ENCODE peak calls at places on chromosomes 13 and 19, in nine cellular contexts. H is neural crest cell, T is psoas muscle, C is brain microvascular endothelial cell, U is fibroblast of lung, S is upper lobe of right lung, D is heart right ventricle, K is BJ, P is left ventricle myocardium inferior. O is an unnamed sample.

GRCh38 chr13:30805603-30806011 is 70.3 kb downstream of the ALOX5AP start:
- DNase-seq in D (no peak), P (no peak), C (no peak), K (no peak), H (peak; percentile 54), T (no peak), S (no peak), U (peak; percentile 77), O (no peak)

GRCh38 chr13:88246239-88246638 is 575.1 kb downstream of the SLITRK5 start:
- DNase-seq in P (no peak), C (no peak), T (no peak), S (no peak), K (no peak), H (no peak), U (no peak), D (no peak), O (no peak)

GRCh38 chr19:40445945-40446784 is 2.0 kb upstream of the SERTAD3 start:
- DNase-seq in D (no peak), C (no peak), H (no peak), S (no peak), U (no peak), P (no peak), K (no peak), T (no peak), O (no peak)

GRCh38 chr13:33318744-33319143 is 33.2 kb upstream of the STARD13 start:
- DNase-seq in U (no peak), H (no peak), C (no peak), P (no peak), D (no peak), S (no peak), K (no peak), T (no peak), O (no peak)

GRCh38 chr13:23817833-23818232 is 71.4 kb downstream of the MIPEP start:
- DNase-seq in U (no peak), P (no peak), H (no peak), S (no peak), T (no peak), D (no peak), C (no peak), K (no peak), O (no peak)

GRCh38 chr19:29843180-29844051 is 31.6 kb downstream of the CCNE1 start:
- DNase-seq in P (peak; percentile 36), S (peak; percentile 68), T (peak; percentile 27), U (no peak), H (no peak), K (no peak), C (peak; percentile 1), D (peak; percentile 40), O (no peak)

GRCh38 chr13:23427342-23428182 is 5.9 kb downstream of the SACS start:
- DNase-seq in S (no peak), K (peak; percentile 78), H (no peak), U (peak; percentile 99), T (no peak), D (peak; percentile 13), P (no peak), C (peak; percentile 73), O (no peak)

GRCh38 chr19:2274937-2275535 is 6.9 kb downstream of the PEAK3 start:
- DNase-seq in U (peak; percentile 53), D (peak; percentile 68), K (no peak), C (peak; percentile 70), T (peak; percentile 69), S (peak; percentile 82), P (peak; percentile 64), H (peak; percentile 66), O (no peak)

GRCh38 chr19:15107056-15108010 is at the start of gene SYDE1:
- DNase-seq in T (peak; percentile 61), D (peak; percentile 68), U (peak; percentile 68), C (no peak), S (no peak), P (peak; percentile 56), H (peak; percentile 49), K (no peak), O (no peak)

GRCh38 chr13:33205804-33206221 is 79.7 kb downstream of the STARD13 start:
- DNase-seq in S (no peak), T (no peak), P (no peak), D (peak; percentile 39), K (no peak), C (peak; percentile 83), H (no peak), U (peak; percentile 44), O (no peak)

GRCh38 chr13:100208596-100208995 is 119.7 kb downstream of the PCCA start:
- DNase-seq in H (no peak), K (no peak), D (no peak), T (no peak), S (no peak), C (no peak), P (no peak), U (no peak), O (no peak)

GRCh38 chr13:109569938-109570711 is 216.3 kb downstream of the IRS2 start:
- DNase-seq in S (no peak), D (no peak), C (no peak), T (no peak), H (no peak), K (no peak), U (no peak), P (no peak), O (no peak)

GRCh38 chr13:21018220-21018619 is 43.2 kb downstream of the LATS2 start:
- DNase-seq in D (no peak), H (no peak), P (no peak), K (no peak), C (no peak), T (no peak), U (no peak), S (peak; percentile 54), O (no peak)
- TF ChIP-seq CTCF in D (no peak), H (no peak), P (no peak), K (no peak), C (no peak), T (no peak), U (no peak), S (no peak), O (no peak)

GRCh38 chr19:24029941-24030636 is 56.9 kb upstream of the ZNF254 start:
- DNase-seq in U (no peak), K (no peak), P (no peak), T (no peak), C (no peak), D (no peak), H (no peak), S (no peak), O (no peak)

GRCh38 chr19:24032651-24033050 is 54.3 kb upstream of the ZNF254 start:
- DNase-seq in D (no peak), T (no peak), P (no peak), K (no peak), H (no peak), C (no peak), S (no peak), U (no peak), O (no peak)

GRCh38 chr19:24033962-24034342 is 53.0 kb upstream of the ZNF254 start:
- DNase-seq in U (peak; percentile 71), D (peak; percentile 21), S (peak; percentile 78), T (peak; percentile 36), C (peak; percentile 70), H (peak; percentile 20), K (peak; percentile 19), P (peak; percentile 30), O (peak; percentile 25)

GRCh38 chr19:24033308-24033961 is 53.6 kb upstream of the ZNF254 start:
- DNase-seq in T (peak; percentile 89), U (peak; percentile 94), P (peak; percentile 90), H (peak; percentile 73), K (peak; percentile 49), C (peak; percentile 94), S (peak; percentile 94), D (peak; percentile 90), O (peak; percentile 78)
- TF ChIP-seq CTCF in T (no peak), U (no peak), P (peak; percentile 19), H (no peak), K (peak; percentile 7), C (peak; percentile 8), S (no peak), D (no peak), O (no peak)

DNA sequence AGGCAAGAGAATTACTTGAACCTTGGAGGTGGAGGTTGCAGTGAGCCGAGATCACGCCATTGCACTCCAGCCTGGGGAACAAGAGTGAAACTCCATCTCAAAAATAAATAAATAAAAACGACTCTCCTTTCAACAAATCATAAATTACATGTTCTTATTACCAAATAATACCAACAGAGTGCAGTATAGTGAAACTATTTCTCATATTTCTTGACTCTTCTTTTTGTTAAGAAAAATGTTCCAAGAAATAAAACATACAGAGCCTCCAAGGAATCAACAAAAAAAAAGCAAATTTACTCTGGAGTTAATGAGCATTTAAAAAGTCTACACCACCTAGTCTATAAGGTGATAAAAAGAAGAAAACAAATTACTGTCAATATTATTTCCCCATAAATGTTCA is 188.8 kb downstream of the KLF12 start:
- DNase-seq in H (no peak), T (no peak), C (no peak), P (no peak), D (no peak), S (no peak), K (no peak), U (no peak), O (no peak)
- TF ChIP-seq CTCF in H (no peak), T (peak; percentile 10), C (no peak), P (peak; percentile 31), D (peak; percentile 45), S (no peak), K (no peak), U (no peak), O (no peak)

GRCh38 chr13:91308299-91308698 is 39.2 kb upstream of the MIR17HG start:
- DNase-seq in C (no peak), H (no peak), P (no peak), S (no peak), U (no peak), T (no peak), K (no peak), D (no peak), O (no peak)
- TF ChIP-seq CTCF in C (peak; percentile 22), H (peak; percentile 26), P (no peak), S (peak; percentile 22), U (peak; percentile 20), T (no peak), K (no peak), D (no peak), O (no peak)

GRCh38 chr19:50500060-50500752 is 10.8 kb downstream of the JOSD2 start:
- DNase-seq in T (peak; percentile 83), P (peak; percentile 83), D (peak; percentile 81), U (no peak), C (no peak), S (no peak), H (no peak), K (no peak), O (no peak)
- TF ChIP-seq CTCF in T (peak; percentile 19), P (no peak), D (peak; percentile 7), U (peak; percentile 5), C (peak; percentile 42), S (no peak), H (peak; percentile 43), K (peak; percentile 18), O (no peak)

DNA sequence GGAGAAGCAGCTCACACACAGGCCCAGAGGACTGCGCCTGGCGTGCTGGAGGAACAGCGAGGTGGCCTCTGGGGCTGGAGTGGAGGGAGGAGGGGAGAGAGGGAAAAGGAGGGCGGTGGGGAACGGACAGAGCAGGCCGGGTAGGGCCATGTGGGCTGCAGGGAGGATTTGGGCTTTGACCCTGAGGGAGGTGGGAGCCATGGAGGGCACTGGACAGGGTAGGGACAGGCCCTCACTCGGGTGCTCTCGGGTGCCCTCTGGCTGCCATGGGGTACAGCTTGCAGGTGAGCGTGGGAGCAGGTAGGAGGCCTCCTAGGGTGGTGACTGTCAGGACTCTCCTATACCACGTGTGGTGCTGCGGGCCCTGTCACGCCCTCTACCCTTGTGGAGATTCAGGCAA is 22.8 kb downstream of the PLIN4 start:
- DNase-seq in P (no peak), K (no peak), C (no peak), S (no peak), H (no peak), U (no peak), D (no peak), T (no peak), O (no peak)
- TF ChIP-seq CTCF in P (no peak), K (no peak), C (no peak), S (peak; percentile 6), H (no peak), U (no peak), D (no peak), T (no peak), O (no peak)